ENCODE peak calls at places on chromosomes 4 and X, in five cellular contexts. One of them, this sample, is unnamed.
A peak's percentile ranks its signal among the peaks of the same experiment; 100 is the strongest.

GRCh38 chrX:18354369-18355329 is at the start of gene SCML2:
- DNase-seq in NCI-H2171 treated with DMSO at 0.1 percent for 48 hours: peak; percentile 54
- DNase-seq in cardiac muscle cell: peak; percentile 61
- DNase-seq in memory B cell: peak; percentile 26
- DNase-seq in activated CD4-positive, CD25-positive, alpha-beta regulatory T cell: no peak
- DNase-seq in this sample: no peak

GRCh38 chr4:95183656-95184408 is 364.9 kb downstream of the UNC5C start:
- DNase-seq in NCI-H2171 treated with DMSO at 0.1 percent for 48 hours: no peak
- DNase-seq in cardiac muscle cell: no peak
- DNase-seq in memory B cell: no peak
- DNase-seq in activated CD4-positive, CD25-positive, alpha-beta regulatory T cell: no peak
- DNase-seq in this sample: no peak

GRCh38 chr4:120671538-120671937 is 251.0 kb downstream of the PRDM5 start:
- DNase-seq in NCI-H2171 treated with DMSO at 0.1 percent for 48 hours: no peak
- DNase-seq in cardiac muscle cell: no peak
- DNase-seq in memory B cell: no peak
- DNase-seq in activated CD4-positive, CD25-positive, alpha-beta regulatory T cell: no peak
- DNase-seq in this sample: no peak

GRCh38 chrX:134717698-134718328 is 59.5 kb upstream of the PLAC1 start:
- DNase-seq in NCI-H2171 treated with DMSO at 0.1 percent for 48 hours: peak; percentile 29
- DNase-seq in cardiac muscle cell: no peak
- DNase-seq in memory B cell: no peak
- DNase-seq in activated CD4-positive, CD25-positive, alpha-beta regulatory T cell: no peak
- DNase-seq in this sample: no peak

GRCh38 chr4:17762705-17763104 is 18.7 kb downstream of the FAM184B start:
- DNase-seq in NCI-H2171 treated with DMSO at 0.1 percent for 48 hours: peak; percentile 6
- DNase-seq in cardiac muscle cell: peak; percentile 17
- DNase-seq in memory B cell: no peak
- DNase-seq in activated CD4-positive, CD25-positive, alpha-beta regulatory T cell: no peak
- DNase-seq in this sample: peak; percentile 19

GRCh38 chr4:125393825-125394224 is 79.1 kb downstream of the FAT4 start:
- DNase-seq in NCI-H2171 treated with DMSO at 0.1 percent for 48 hours: no peak
- DNase-seq in cardiac muscle cell: peak; percentile 12
- DNase-seq in memory B cell: no peak
- DNase-seq in activated CD4-positive, CD25-positive, alpha-beta regulatory T cell: no peak
- DNase-seq in this sample: no peak

GRCh38 chr4:7477695-7478094 is 43.0 kb upstream of the PSAPL1 start:
- DNase-seq in NCI-H2171 treated with DMSO at 0.1 percent for 48 hours: no peak
- DNase-seq in cardiac muscle cell: no peak
- DNase-seq in memory B cell: no peak
- DNase-seq in activated CD4-positive, CD25-positive, alpha-beta regulatory T cell: no peak
- DNase-seq in this sample: no peak

GRCh38 chr4:121182296-121182695 is 18.2 kb upstream of the TNIP3 start:
- DNase-seq in NCI-H2171 treated with DMSO at 0.1 percent for 48 hours: no peak
- DNase-seq in cardiac muscle cell: peak; percentile 7
- DNase-seq in memory B cell: no peak
- DNase-seq in activated CD4-positive, CD25-positive, alpha-beta regulatory T cell: no peak
- DNase-seq in this sample: no peak

GRCh38 chrX:38150993-38151392 is 69.7 kb downstream of the SRPX start:
- DNase-seq in NCI-H2171 treated with DMSO at 0.1 percent for 48 hours: no peak
- DNase-seq in cardiac muscle cell: no peak
- DNase-seq in memory B cell: no peak
- DNase-seq in activated CD4-positive, CD25-positive, alpha-beta regulatory T cell: no peak
- DNase-seq in this sample: no peak

GRCh38 chrX:132614297-132614696 is 125.5 kb upstream of the MBNL3 start:
- DNase-seq in NCI-H2171 treated with DMSO at 0.1 percent for 48 hours: no peak
- DNase-seq in cardiac muscle cell: peak; percentile 42
- DNase-seq in memory B cell: no peak
- DNase-seq in activated CD4-positive, CD25-positive, alpha-beta regulatory T cell: no peak
- DNase-seq in this sample: no peak

GRCh38 chr4:13559414-13559813 is 15.1 kb upstream of the NKX3-2 start:
- DNase-seq in NCI-H2171 treated with DMSO at 0.1 percent for 48 hours: no peak
- DNase-seq in cardiac muscle cell: no peak
- DNase-seq in memory B cell: no peak
- DNase-seq in activated CD4-positive, CD25-positive, alpha-beta regulatory T cell: no peak
- DNase-seq in this sample: no peak

GRCh38 chrX:48021026-48021900 is 14.5 kb downstream of the SPACA5 start:
- DNase-seq in NCI-H2171 treated with DMSO at 0.1 percent for 48 hours: peak; percentile 80
- DNase-seq in cardiac muscle cell: peak; percentile 65
- DNase-seq in memory B cell: peak; percentile 77
- DNase-seq in activated CD4-positive, CD25-positive, alpha-beta regulatory T cell: peak; percentile 36
- DNase-seq in this sample: peak; percentile 67

GRCh38 chrX:110407910-110408545 is 49.4 kb downstream of the RTL9 start:
- DNase-seq in NCI-H2171 treated with DMSO at 0.1 percent for 48 hours: peak; percentile 58
- DNase-seq in cardiac muscle cell: peak; percentile 84
- DNase-seq in memory B cell: peak; percentile 45
- DNase-seq in activated CD4-positive, CD25-positive, alpha-beta regulatory T cell: peak; percentile 2
- DNase-seq in this sample: peak; percentile 7

GRCh38 chrX:11665144-11666040 is at the start of gene ARHGAP6:
- DNase-seq in NCI-H2171 treated with DMSO at 0.1 percent for 48 hours: no peak
- DNase-seq in cardiac muscle cell: peak; percentile 78
- DNase-seq in memory B cell: no peak
- DNase-seq in activated CD4-positive, CD25-positive, alpha-beta regulatory T cell: no peak
- DNase-seq in this sample: no peak

GRCh38 chrX:137166591-137166990 is 132.8 kb upstream of the GPR101 start:
- DNase-seq in NCI-H2171 treated with DMSO at 0.1 percent for 48 hours: no peak
- DNase-seq in cardiac muscle cell: peak; percentile 15
- DNase-seq in memory B cell: no peak
- DNase-seq in activated CD4-positive, CD25-positive, alpha-beta regulatory T cell: no peak
- DNase-seq in this sample: no peak

GRCh38 chr4:162265802-162266201 is 102.0 kb upstream of the FSTL5 start:
- DNase-seq in NCI-H2171 treated with DMSO at 0.1 percent for 48 hours: no peak
- DNase-seq in cardiac muscle cell: no peak
- DNase-seq in memory B cell: no peak
- DNase-seq in activated CD4-positive, CD25-positive, alpha-beta regulatory T cell: no peak
- DNase-seq in this sample: no peak

GRCh38 chr4:52588771-52589591 is 70.1 kb downstream of the USP46 start:
- DNase-seq in NCI-H2171 treated with DMSO at 0.1 percent for 48 hours: no peak
- DNase-seq in cardiac muscle cell: no peak
- DNase-seq in memory B cell: no peak
- DNase-seq in activated CD4-positive, CD25-positive, alpha-beta regulatory T cell: no peak
- DNase-seq in this sample: no peak

GRCh38 chr4:26032572-26033320 is 118.7 kb downstream of the SMIM20 start:
- DNase-seq in NCI-H2171 treated with DMSO at 0.1 percent for 48 hours: no peak
- DNase-seq in cardiac muscle cell: no peak
- DNase-seq in memory B cell: no peak
- DNase-seq in activated CD4-positive, CD25-positive, alpha-beta regulatory T cell: no peak
- DNase-seq in this sample: no peak

GRCh38 chr4:35465096-35465495 is 779.2 kb downstream of the ARAP2 start:
- DNase-seq in NCI-H2171 treated with DMSO at 0.1 percent for 48 hours: no peak
- DNase-seq in cardiac muscle cell: no peak
- DNase-seq in memory B cell: no peak
- DNase-seq in activated CD4-positive, CD25-positive, alpha-beta regulatory T cell: no peak
- DNase-seq in this sample: no peak

GRCh38 chr4:114108869-114109268 is 129.4 kb upstream of the ARSJ start:
- DNase-seq in NCI-H2171 treated with DMSO at 0.1 percent for 48 hours: peak; percentile 94
- DNase-seq in cardiac muscle cell: no peak
- DNase-seq in memory B cell: no peak
- DNase-seq in activated CD4-positive, CD25-positive, alpha-beta regulatory T cell: no peak
- DNase-seq in this sample: no peak

GRCh38 chr4:76275486-76276126 is 24.1 kb downstream of the FAM47E start:
- DNase-seq in NCI-H2171 treated with DMSO at 0.1 percent for 48 hours: no peak
- DNase-seq in cardiac muscle cell: no peak
- DNase-seq in memory B cell: no peak
- DNase-seq in activated CD4-positive, CD25-positive, alpha-beta regulatory T cell: no peak
- DNase-seq in this sample: no peak

GRCh38 chrX:138748480-138748879 is 37.0 kb upstream of the FGF13 start:
- DNase-seq in NCI-H2171 treated with DMSO at 0.1 percent for 48 hours: peak; percentile 0
- DNase-seq in cardiac muscle cell: peak; percentile 53
- DNase-seq in memory B cell: no peak
- DNase-seq in activated CD4-positive, CD25-positive, alpha-beta regulatory T cell: no peak
- DNase-seq in this sample: no peak

GRCh38 chr4:153142700-153143438 is 61.4 kb upstream of the TRIM2 start:
- DNase-seq in NCI-H2171 treated with DMSO at 0.1 percent for 48 hours: peak; percentile 85
- DNase-seq in cardiac muscle cell: peak; percentile 79
- DNase-seq in memory B cell: no peak
- DNase-seq in activated CD4-positive, CD25-positive, alpha-beta regulatory T cell: peak; percentile 14
- DNase-seq in this sample: peak; percentile 81